ENCODE peak calls at places on chromosomes 5 and 9, in six cellular contexts. Y, I, T, K, B and R are unnamed samples.

GRCh38 chr9:131237311-131237710 is 39.0 kb downstream of the FAM78A start:
- DNase-seq in K (no peak), B (no peak), Y (no peak), T (no peak), I (no peak), R (no peak)

GRCh38 chr9:91837982-91838731 is 111.9 kb downstream of the ROR2 start:
- DNase-seq in T (peak; percentile 6), I (no peak), Y (no peak), B (no peak), K (peak; percentile 94), R (peak; percentile 60)

GRCh38 chr5:176724472-176724871 is 77.2 kb downstream of the TSPAN17 start:
- DNase-seq in I (no peak), K (no peak), T (no peak), Y (no peak), B (no peak), R (no peak)

GRCh38 chr5:134547999-134548626 is 22.6 kb downstream of the JADE2 start:
- DNase-seq in B (no peak), Y (no peak), T (no peak), I (no peak), K (no peak), R (no peak)

GRCh38 chr5:6792376-6792775 is 79.1 kb downstream of the TENT4A start:
- DNase-seq in B (no peak), I (no peak), Y (no peak), T (no peak), K (no peak), R (no peak)

GRCh38 chr5:55104966-55105701 is 2.7 kb downstream of the GZMA start:
- DNase-seq in I (no peak), B (no peak), T (no peak), K (no peak), Y (no peak), R (no peak)

GRCh38 chr9:76911971-76912370 is 6.1 kb upstream of the PRUNE2 start:
- DNase-seq in Y (no peak), T (no peak), I (no peak), B (no peak), K (peak; percentile 56), R (no peak)

GRCh38 chr9:126366366-126367011 is 39.9 kb downstream of the MVB12B start:
- DNase-seq in Y (no peak), I (no peak), T (no peak), K (no peak), B (no peak), R (no peak)

GRCh38 chr5:15376803-15377202 is 123.2 kb upstream of the FBXL7 start:
- DNase-seq in K (no peak), B (no peak), T (no peak), Y (no peak), I (no peak), R (no peak)

GRCh38 chr9:130111805-130112204 is 58.1 kb downstream of the GPR107 start:
- DNase-seq in K (no peak), Y (no peak), B (no peak), T (no peak), I (no peak), R (no peak)

GRCh38 chr9:70564464-70565190 is 150.2 kb upstream of the KLF9 start:
- DNase-seq in T (no peak), K (no peak), Y (no peak), I (no peak), B (no peak), R (no peak)

GRCh38 chr9:118578467-118578866 is 790.8 kb downstream of the BRINP1 start:
- DNase-seq in B (no peak), I (no peak), Y (no peak), K (peak; percentile 31), T (no peak), R (no peak)

GRCh38 chr5:124986667-124987066 is 240.2 kb upstream of the ZNF608 start:
- DNase-seq in T (no peak), Y (no peak), K (peak; percentile 82), B (no peak), I (no peak), R (no peak)

GRCh38 chr9:107213080-107213479 is 70.0 kb upstream of the RAD23B start:
- DNase-seq in B (no peak), K (peak; percentile 61), T (no peak), I (no peak), Y (no peak), R (no peak)